ENCODE peak calls at places on chromosomes 16 and 17, in ten cellular contexts. K is activated CD4-positive, CD25-positive, alpha-beta regulatory T cell treated with anti-CD3 and anti-CD28 coated beads, Interleukin-2, amount 50 U/mL, for 16 hours; N is adrenal gland; B is T-helper 2 cell; Y is A549; A is HCT116; R is NCI-H1417; G is endothelial cell; E is neural progenitor cell; M is AG04449. Z is an unnamed sample.

GRCh38 chr17:79600613-79601221 is 10.1 kb downstream of the RBFOX3 start:
- DNase-seq in K (no peak), M (no peak), Y (no peak), N (no peak), B (no peak), A (no peak), R (no peak), E (peak), G (no peak), Z (no peak)

GRCh38 chr17:49715221-49715620 is 7.5 kb upstream of the SLC35B1 start:
- DNase-seq in K (no peak), Y (no peak), B (no peak), G (no peak), M (no peak), E (no peak), N (no peak), R (peak), A (no peak), Z (no peak)

GRCh38 chr17:76495663-76496400 is 5.4 kb downstream of the RHBDF2 start:
- DNase-seq in B (no peak), M (no peak), A (no peak), R (no peak), N (no peak), Y (no peak), K (no peak), E (no peak), G (no peak), Z (no peak)

GRCh38 chr17:19410875-19411291 is at the start of gene RNF112:
- DNase-seq in Y (no peak), K (no peak), G (no peak), E (peak), M (no peak), A (no peak), N (peak), B (no peak), R (peak), Z (no peak)

GRCh38 chr16:90043526-90043925 is 24.3 kb upstream of the DBNDD1 start:
- DNase-seq in B (no peak), N (no peak), K (no peak), A (no peak), M (no peak), R (no peak), G (no peak), E (no peak), Y (no peak), Z (no peak)

GRCh38 chr16:48383877-48384304 is 1.3 kb downstream of the SIAH1 start:
- DNase-seq in E (no peak), A (no peak), B (no peak), Y (peak), K (no peak), M (no peak), G (no peak), N (peak), R (peak), Z (no peak)

GRCh38 chr16:9134739-9135138 is 43.3 kb downstream of the HAPSTR1 start:
- DNase-seq in M (no peak), B (no peak), K (peak), A (peak), G (peak), Y (peak), R (peak), N (peak), E (peak), Z (peak)

GRCh38 chr17:39605492-39606433 is 2.0 kb downstream of the NEUROD2 start:
- DNase-seq in R (peak), Y (peak), A (no peak), B (no peak), E (peak), M (no peak), G (no peak), N (no peak), K (no peak), Z (no peak)

GRCh38 chr16:1564325-1564724 is 30.9 kb downstream of the TMEM204 start:
- DNase-seq in N (no peak), K (no peak), R (no peak), B (no peak), M (no peak), Y (no peak), E (no peak), G (peak), A (no peak), Z (no peak)

GRCh38 chr17:78390241-78391050 is 12.0 kb downstream of the PGS1 start:
- DNase-seq in A (no peak), M (peak), K (no peak), Y (peak), G (peak), N (peak), E (no peak), B (no peak), R (no peak), Z (no peak)

GRCh38 chr17:5023588-5024147 is 11.6 kb downstream of the SLC52A1 start:
- DNase-seq in B (no peak), Y (no peak), M (no peak), N (no peak), G (no peak), R (no peak), E (no peak), K (no peak), A (no peak), Z (no peak)

GRCh38 chr16:79325211-79325610 is 275.3 kb downstream of the MAF start:
- DNase-seq in R (no peak), M (no peak), K (no peak), B (no peak), N (no peak), G (no peak), E (no peak), Y (no peak), A (no peak), Z (no peak)

GRCh38 chr17:35022536-35023063 is 40.9 kb downstream of the RFFL start:
- DNase-seq in M (peak), R (peak), E (no peak), Y (peak), G (peak), A (no peak), B (peak), K (peak), N (peak), Z (no peak)

GRCh38 chr17:9594065-9594464 is 17.6 kb downstream of the CFAP52 start:
- DNase-seq in A (no peak), G (no peak), Y (no peak), R (no peak), E (no peak), K (no peak), M (no peak), N (no peak), B (no peak), Z (no peak)

GRCh38 chr17:77127735-77128361 is 12.9 kb upstream of the SEC14L1 start:
- DNase-seq in A (no peak), G (no peak), B (no peak), N (peak), R (no peak), Y (no peak), M (no peak), E (no peak), K (peak), Z (no peak)

GRCh38 chr17:48127371-48128051 is 19.9 kb downstream of the SNX11 start:
- DNase-seq in A (peak), E (no peak), K (no peak), M (no peak), Y (peak), N (no peak), R (no peak), G (peak), B (no peak), Z (no peak)

GRCh38 chr17:64190468-64190867 is 60.5 kb upstream of the ERN1 start:
- DNase-seq in R (no peak), M (no peak), E (no peak), Y (no peak), A (no peak), B (no peak), N (peak), G (no peak), K (no peak), Z (no peak)

GRCh38 chr16:82629441-82630027 is 2.8 kb downstream of the CDH13 start:
- DNase-seq in Y (no peak), G (no peak), B (no peak), K (no peak), A (no peak), M (no peak), R (no peak), N (no peak), E (peak), Z (no peak)

GRCh38 chr16:31179747-31180458 is at the start of gene FUS:
- DNase-seq in Y (peak), B (peak), K (peak), R (peak), M (peak), A (peak), N (peak), G (peak), E (peak), Z (peak)

GRCh38 chr17:21129023-21129681 is 2.4 kb downstream of the DHRS7B start:
- DNase-seq in N (peak), B (no peak), K (no peak), G (peak), A (no peak), R (no peak), M (peak), Y (peak), E (no peak), Z (no peak)

GRCh38 chr17:74524751-74525725 is 6.2 kb downstream of the CD300LB start:
- DNase-seq in E (no peak), R (no peak), B (no peak), N (no peak), K (no peak), Y (no peak), A (no peak), G (no peak), M (no peak), Z (no peak)

GRCh38 chr17:55072910-55073309 is 104.3 kb downstream of the STXBP4 start:
- DNase-seq in G (no peak), Y (no peak), M (no peak), A (no peak), K (no peak), B (no peak), E (no peak), N (no peak), R (no peak), Z (no peak)

Z was measured in memory B cell.